ENCODE peak calls at places on chromosomes 16 and 17, in six cellular contexts. One of them, this sample, is unnamed. For H3K9me3, the result is how much of the 10 kb centered on the place peaks cover.

GRCh38 chr16:59164461-59164860 is 430.3 kb upstream of the GOT2 start:
- DNase-seq in CD8-positive, alpha-beta memory T cell: no peak
- DNase-seq in colonic mucosa: no peak
- DNase-seq in uterus: no peak
- DNase-seq in mesenchymal stem cell: peak
- DNase-seq in K562: peak
- DNase-seq in this sample: no peak

GRCh38 chr17:75065562-75066151 is 18.6 kb downstream of the KCTD2 start:
- DNase-seq in CD8-positive, alpha-beta memory T cell: no peak
- DNase-seq in colonic mucosa: no peak
- DNase-seq in uterus: no peak
- DNase-seq in mesenchymal stem cell: peak
- DNase-seq in K562: no peak
- DNase-seq in this sample: no peak

GRCh38 chr17:75832164-75832651 is 12.0 kb downstream of the UNC13D start:
- DNase-seq in CD8-positive, alpha-beta memory T cell: peak
- DNase-seq in colonic mucosa: no peak
- DNase-seq in uterus: peak
- DNase-seq in mesenchymal stem cell: peak
- DNase-seq in K562: no peak
- DNase-seq in this sample: peak

GRCh38 chr17:77475012-77475976 is 334.5 kb downstream of the SEC14L1 start:
- DNase-seq in CD8-positive, alpha-beta memory T cell: peak
- DNase-seq in colonic mucosa: no peak
- DNase-seq in uterus: peak
- DNase-seq in mesenchymal stem cell: peak
- DNase-seq in K562: no peak
- DNase-seq in this sample: no peak

GRCh38 chr17:82678265-82678891 is 20.1 kb downstream of the RAB40B start:
- DNase-seq in CD8-positive, alpha-beta memory T cell: no peak
- DNase-seq in colonic mucosa: no peak
- DNase-seq in uterus: no peak
- DNase-seq in mesenchymal stem cell: no peak
- DNase-seq in K562: no peak
- DNase-seq in this sample: no peak

GRCh38 chr16:526181-527014 is 1.1 kb upstream of the CAPN15 start:
- DNase-seq in CD8-positive, alpha-beta memory T cell: no peak
- DNase-seq in colonic mucosa: no peak
- DNase-seq in uterus: no peak
- DNase-seq in mesenchymal stem cell: peak
- DNase-seq in K562: peak
- DNase-seq in this sample: peak

GRCh38 chr16:53743149-53743566 is 39.2 kb downstream of the FTO start:
- DNase-seq in CD8-positive, alpha-beta memory T cell: peak
- DNase-seq in colonic mucosa: no peak
- DNase-seq in uterus: no peak
- DNase-seq in mesenchymal stem cell: peak
- DNase-seq in K562: peak
- DNase-seq in this sample: peak

GRCh38 chr17:56174421-56174820 is 21.1 kb downstream of the ANKFN1 start:
- DNase-seq in CD8-positive, alpha-beta memory T cell: no peak
- DNase-seq in colonic mucosa: no peak
- DNase-seq in uterus: no peak
- DNase-seq in mesenchymal stem cell: peak
- DNase-seq in K562: no peak
- DNase-seq in this sample: no peak

GRCh38 chr17:82943339-82943738 is 103.5 kb upstream of the ZNF750 start:
- DNase-seq in CD8-positive, alpha-beta memory T cell: no peak
- DNase-seq in colonic mucosa: no peak
- DNase-seq in uterus: peak
- DNase-seq in mesenchymal stem cell: no peak
- DNase-seq in K562: no peak
- DNase-seq in this sample: no peak

GRCh38 chr16:73683804-73684203 is 612.8 kb upstream of the PSMD7 start:
- DNase-seq in CD8-positive, alpha-beta memory T cell: no peak
- DNase-seq in colonic mucosa: no peak
- DNase-seq in uterus: no peak
- DNase-seq in mesenchymal stem cell: no peak
- DNase-seq in K562: no peak
- DNase-seq in this sample: no peak

GRCh38 chr17:57985675-57985974 is 2.4 kb downstream of the VEZF1 start:
- DNase-seq in CD8-positive, alpha-beta memory T cell: no peak
- DNase-seq in colonic mucosa: no peak
- DNase-seq in uterus: no peak
- DNase-seq in mesenchymal stem cell: peak
- DNase-seq in K562: no peak
- DNase-seq in this sample: no peak

GRCh38 chr17:69907081-69907847 is 167.8 kb upstream of the KCNJ16 start:
- DNase-seq in CD8-positive, alpha-beta memory T cell: no peak
- DNase-seq in colonic mucosa: no peak
- DNase-seq in uterus: no peak
- DNase-seq in mesenchymal stem cell: peak
- DNase-seq in K562: peak
- DNase-seq in this sample: no peak

GRCh38 chr16:78503501-78504110 is 404.2 kb downstream of the WWOX start:
- DNase-seq in CD8-positive, alpha-beta memory T cell: peak
- DNase-seq in colonic mucosa: peak
- DNase-seq in uterus: peak
- DNase-seq in mesenchymal stem cell: peak
- DNase-seq in K562: peak
- DNase-seq in this sample: peak

GRCh38 chr17:36485805-36486203 is 677 bp upstream of the ZNHIT3 start:
- DNase-seq in CD8-positive, alpha-beta memory T cell: no peak
- DNase-seq in colonic mucosa: no peak
- DNase-seq in uterus: no peak
- DNase-seq in mesenchymal stem cell: no peak
- DNase-seq in K562: peak
- DNase-seq in this sample: no peak

GRCh38 chr16:84320511-84320910 is 25.8 kb downstream of the WFDC1 start:
- DNase-seq in CD8-positive, alpha-beta memory T cell: no peak
- DNase-seq in colonic mucosa: no peak
- DNase-seq in uterus: no peak
- DNase-seq in mesenchymal stem cell: no peak
- DNase-seq in K562: no peak
- DNase-seq in this sample: no peak

GRCh38 chr17:66255112-66255511 is 25.9 kb upstream of the APOH start:
- DNase-seq in CD8-positive, alpha-beta memory T cell: peak
- DNase-seq in colonic mucosa: peak
- DNase-seq in uterus: no peak
- DNase-seq in mesenchymal stem cell: peak
- DNase-seq in K562: peak
- DNase-seq in this sample: peak

GRCh38 chr17:49015179-49015923 is 18.2 kb downstream of the IGF2BP1 start:
- DNase-seq in CD8-positive, alpha-beta memory T cell: no peak
- DNase-seq in colonic mucosa: no peak
- DNase-seq in uterus: no peak
- DNase-seq in mesenchymal stem cell: no peak
- DNase-seq in K562: no peak
- DNase-seq in this sample: no peak

GRCh38 chr17:66777689-66778225 is 57.2 kb upstream of the CACNG5 start:
- DNase-seq in CD8-positive, alpha-beta memory T cell: no peak
- DNase-seq in colonic mucosa: no peak
- DNase-seq in uterus: no peak
- DNase-seq in mesenchymal stem cell: peak
- DNase-seq in K562: no peak
- DNase-seq in this sample: no peak

GRCh38 chr16:48347980-48348379 is 37.2 kb downstream of the SIAH1 start:
- DNase-seq in CD8-positive, alpha-beta memory T cell: no peak
- DNase-seq in colonic mucosa: no peak
- DNase-seq in uterus: no peak
- DNase-seq in mesenchymal stem cell: no peak
- DNase-seq in K562: no peak
- DNase-seq in this sample: peak

GRCh38 chr17:81520021-81520894 is 7.7 kb upstream of the ACTG1 start:
- DNase-seq in CD8-positive, alpha-beta memory T cell: no peak
- DNase-seq in colonic mucosa: no peak
- DNase-seq in uterus: no peak
- DNase-seq in mesenchymal stem cell: no peak
- DNase-seq in K562: no peak
- DNase-seq in this sample: no peak

DNA sequence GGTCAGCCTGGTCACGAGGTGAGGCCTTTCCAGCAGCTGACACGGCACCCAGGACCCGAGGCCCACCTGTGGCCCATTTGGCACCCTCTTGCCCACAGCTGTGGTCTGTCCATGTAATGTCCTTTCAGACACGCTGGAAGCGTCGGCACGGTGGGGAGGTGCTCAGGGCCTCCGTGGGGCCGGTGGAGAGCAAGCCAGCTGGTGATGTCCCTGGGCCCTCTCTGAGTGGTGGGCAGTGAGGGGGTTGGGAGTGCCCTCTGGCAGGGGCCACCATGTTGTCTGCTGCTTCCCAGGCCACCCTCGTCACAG is 97.3 kb upstream of the ZNF469 start:
- DNase-seq in CD8-positive, alpha-beta memory T cell: no peak
- DNase-seq in colonic mucosa: no peak
- DNase-seq in uterus: no peak
- DNase-seq in mesenchymal stem cell: no peak
- DNase-seq in K562: no peak
- DNase-seq in this sample: no peak
- H3K9me3 ChIP-seq in CD8-positive, alpha-beta memory T cell: under half
- H3K9me3 ChIP-seq in colonic mucosa: under half
- H3K9me3 ChIP-seq in uterus: under half
- H3K9me3 ChIP-seq in mesenchymal stem cell: under half
- H3K9me3 ChIP-seq in K562: under half
- H3K9me3 ChIP-seq in this sample: under half

GRCh38 chr17:17421346-17422216 is 55.2 kb upstream of the MED9 start:
- DNase-seq in CD8-positive, alpha-beta memory T cell: no peak
- DNase-seq in colonic mucosa: no peak
- DNase-seq in uterus: no peak
- DNase-seq in mesenchymal stem cell: no peak
- DNase-seq in K562: no peak
- DNase-seq in this sample: no peak
- H3K27ac ChIP-seq in CD8-positive, alpha-beta memory T cell: no peak
- H3K27ac ChIP-seq in colonic mucosa: no peak
- H3K27ac ChIP-seq in uterus: peak
- H3K27ac ChIP-seq in mesenchymal stem cell: no peak
- H3K27ac ChIP-seq in K562: no peak
- H3K27ac ChIP-seq in this sample: no peak

GRCh38 chr16:35148748-35149147 is 1689.3 kb downstream of the TP53TG3F start:
- DNase-seq in CD8-positive, alpha-beta memory T cell: no peak
- DNase-seq in colonic mucosa: no peak
- DNase-seq in uterus: no peak
- DNase-seq in mesenchymal stem cell: no peak
- DNase-seq in K562: no peak
- DNase-seq in this sample: no peak
- H3K9me3 ChIP-seq in CD8-positive, alpha-beta memory T cell: under half
- H3K9me3 ChIP-seq in colonic mucosa: under half
- H3K9me3 ChIP-seq in uterus: under half
- H3K9me3 ChIP-seq in mesenchymal stem cell: under half
- H3K9me3 ChIP-seq in K562: under half
- H3K9me3 ChIP-seq in this sample: under half

GRCh38 chr16:81570189-81570846 is 125.7 kb downstream of the CMIP start:
- DNase-seq in CD8-positive, alpha-beta memory T cell: no peak
- DNase-seq in colonic mucosa: no peak
- DNase-seq in uterus: no peak
- DNase-seq in mesenchymal stem cell: no peak
- DNase-seq in K562: no peak
- DNase-seq in this sample: no peak

GRCh38 chr16:81568749-81569087 is 124.1 kb downstream of the CMIP start:
- DNase-seq in CD8-positive, alpha-beta memory T cell: no peak
- DNase-seq in colonic mucosa: no peak
- DNase-seq in uterus: no peak
- DNase-seq in mesenchymal stem cell: no peak
- DNase-seq in K562: no peak
- DNase-seq in this sample: no peak

GRCh38 chr16:81567987-81568748 is 123.6 kb downstream of the CMIP start:
- DNase-seq in CD8-positive, alpha-beta memory T cell: no peak
- DNase-seq in colonic mucosa: no peak
- DNase-seq in uterus: peak
- DNase-seq in mesenchymal stem cell: peak
- DNase-seq in K562: no peak
- DNase-seq in this sample: no peak

GRCh38 chr16:81571175-81571574 is 126.6 kb downstream of the CMIP start:
- DNase-seq in CD8-positive, alpha-beta memory T cell: no peak
- DNase-seq in colonic mucosa: no peak
- DNase-seq in uterus: no peak
- DNase-seq in mesenchymal stem cell: no peak
- DNase-seq in K562: no peak
- DNase-seq in this sample: no peak

GRCh38 chr16:81569361-81570034 is 124.9 kb downstream of the CMIP start:
- DNase-seq in CD8-positive, alpha-beta memory T cell: no peak
- DNase-seq in colonic mucosa: no peak
- DNase-seq in uterus: no peak
- DNase-seq in mesenchymal stem cell: no peak
- DNase-seq in K562: no peak
- DNase-seq in this sample: no peak
- H3K27ac ChIP-seq in CD8-positive, alpha-beta memory T cell: no peak
- H3K27ac ChIP-seq in colonic mucosa: no peak
- H3K27ac ChIP-seq in uterus: no peak
- H3K27ac ChIP-seq in mesenchymal stem cell: no peak
- H3K27ac ChIP-seq in K562: no peak
- H3K27ac ChIP-seq in this sample: no peak

GRCh38 chr16:3305109-3306068 is at the start of the genes TIGD7 and ZNF75A:
- DNase-seq in CD8-positive, alpha-beta memory T cell: peak
- DNase-seq in colonic mucosa: peak
- DNase-seq in uterus: peak
- DNase-seq in mesenchymal stem cell: peak
- DNase-seq in K562: peak
- DNase-seq in this sample: peak
- H3K9me3 ChIP-seq in CD8-positive, alpha-beta memory T cell: under half
- H3K9me3 ChIP-seq in colonic mucosa: under half
- H3K9me3 ChIP-seq in uterus: under half
- H3K9me3 ChIP-seq in mesenchymal stem cell: half or more
- H3K9me3 ChIP-seq in K562: under half
- H3K9me3 ChIP-seq in this sample: under half

GRCh38 chr16:89034573-89034961 is 57.6 kb upstream of the CBFA2T3 start:
- DNase-seq in CD8-positive, alpha-beta memory T cell: no peak
- DNase-seq in colonic mucosa: no peak
- DNase-seq in uterus: no peak
- DNase-seq in mesenchymal stem cell: no peak
- DNase-seq in K562: no peak
- DNase-seq in this sample: no peak

GRCh38 chr16:89033304-89033703 is 56.3 kb upstream of the CBFA2T3 start:
- DNase-seq in CD8-positive, alpha-beta memory T cell: no peak
- DNase-seq in colonic mucosa: no peak
- DNase-seq in uterus: no peak
- DNase-seq in mesenchymal stem cell: no peak
- DNase-seq in K562: no peak
- DNase-seq in this sample: no peak

GRCh38 chr16:89033796-89034572 is 57.0 kb upstream of the CBFA2T3 start:
- DNase-seq in CD8-positive, alpha-beta memory T cell: no peak
- DNase-seq in colonic mucosa: no peak
- DNase-seq in uterus: no peak
- DNase-seq in mesenchymal stem cell: no peak
- DNase-seq in K562: no peak
- DNase-seq in this sample: no peak

GRCh38 chr16:89035013-89035697 is 58.1 kb upstream of the CBFA2T3 start:
- DNase-seq in CD8-positive, alpha-beta memory T cell: no peak
- DNase-seq in colonic mucosa: no peak
- DNase-seq in uterus: no peak
- DNase-seq in mesenchymal stem cell: no peak
- DNase-seq in K562: peak
- DNase-seq in this sample: no peak

GRCh38 chr16:89031715-89032659 is 55.0 kb upstream of the CBFA2T3 start:
- DNase-seq in CD8-positive, alpha-beta memory T cell: peak
- DNase-seq in colonic mucosa: peak
- DNase-seq in uterus: no peak
- DNase-seq in mesenchymal stem cell: no peak
- DNase-seq in K562: no peak
- DNase-seq in this sample: no peak
- H3K27ac ChIP-seq in CD8-positive, alpha-beta memory T cell: no peak
- H3K27ac ChIP-seq in colonic mucosa: no peak
- H3K27ac ChIP-seq in uterus: no peak
- H3K27ac ChIP-seq in mesenchymal stem cell: no peak
- H3K27ac ChIP-seq in K562: no peak
- H3K27ac ChIP-seq in this sample: no peak